ENCODE peak calls at places on chromosomes 16 and 17, in five cellular contexts. G, L, A, K and J are unnamed samples.

GRCh38 chr16:80107900-80108299 is 432.9 kb upstream of the DYNLRB2 start:
- DNase-seq in L (no peak), A (no peak), G (no peak), K (peak; percentile 39), J (no peak)

GRCh38 chr17:33396818-33397217 is 103.7 kb upstream of the ASIC2 start:
- DNase-seq in G (no peak), K (no peak), A (no peak), L (no peak), J (no peak)

GRCh38 chr17:35214631-35215273 is 20.6 kb upstream of the SLC35G3 start:
- DNase-seq in A (no peak), G (no peak), L (peak; percentile 53), K (no peak), J (no peak)

GRCh38 chr17:9150407-9151090 is 129.2 kb downstream of the NTN1 start:
- DNase-seq in A (no peak), K (no peak), L (no peak), G (no peak), J (no peak)

GRCh38 chr16:16014329-16015224 is 65.2 kb downstream of the ABCC1 start:
- DNase-seq in A (no peak), K (peak; percentile 88), L (no peak), G (no peak), J (peak; percentile 61)

GRCh38 chr16:14372471-14372870 is 257.6 kb downstream of the PARN start:
- DNase-seq in K (no peak), A (no peak), L (no peak), G (no peak), J (no peak)

GRCh38 chr17:78737332-78737731 is 44.7 kb downstream of the CYTH1 start:
- DNase-seq in A (no peak), L (no peak), G (no peak), K (peak; percentile 73), J (no peak)

GRCh38 chr16:58563235-58563634 is 47.9 kb downstream of the SETD6 start:
- DNase-seq in K (peak; percentile 76), G (no peak), A (no peak), L (no peak), J (no peak)

GRCh38 chr16:89924298-89924924 is 1.3 kb downstream of the TUBB3 start:
- DNase-seq in K (no peak), A (peak; percentile 77), L (peak; percentile 56), G (no peak), J (no peak)

GRCh38 chr17:28338056-28338768 is 2.7 kb downstream of the TNFAIP1 start:
- DNase-seq in A (no peak), K (no peak), G (no peak), L (no peak), J (no peak)

GRCh38 chr16:6682142-6682811 is 650.4 kb upstream of the RBFOX1 start:
- DNase-seq in K (no peak), L (no peak), G (peak; percentile 32), A (peak; percentile 75), J (no peak)

GRCh38 chr17:60971515-60972369 is 294.1 kb downstream of the BCAS3 start:
- DNase-seq in L (no peak), A (peak; percentile 63), G (no peak), K (peak; percentile 40), J (no peak)

GRCh38 chr17:76736349-76737081 is 616 bp downstream of the SRSF2 start:
- DNase-seq in A (peak; percentile 75), L (peak; percentile 66), G (peak; percentile 60), K (peak; percentile 37), J (peak; percentile 77)

GRCh38 chr17:66957343-66957742 is 7.2 kb upstream of the CACNG4 start:
- DNase-seq in L (no peak), K (no peak), A (no peak), G (no peak), J (no peak)

GRCh38 chr16:70267516-70267915 is 15.8 kb upstream of the EXOSC6 start:
- DNase-seq in A (peak; percentile 50), K (no peak), L (no peak), G (no peak), J (no peak)

GRCh38 chr16:78096386-78096785 is 3.1 kb upstream of the WWOX start:
- DNase-seq in L (no peak), A (no peak), G (no peak), K (no peak), J (no peak)

GRCh38 chr17:79587421-79587820 is 23.4 kb downstream of the RBFOX3 start:
- DNase-seq in L (peak; percentile 4), K (no peak), A (no peak), G (no peak), J (no peak)

GRCh38 chr17:48804936-48805411 is 12.1 kb downstream of the TTLL6 start:
- DNase-seq in K (no peak), G (peak; percentile 63), A (peak; percentile 87), L (peak; percentile 61), J (peak; percentile 18)

GRCh38 chr16:66603537-66604375 is 748 bp upstream of the CMTM3 start:
- DNase-seq in L (peak; percentile 88), A (peak; percentile 74), G (no peak), K (no peak), J (no peak)

GRCh38 chr16:2196162-2196980 is at the start of gene CASKIN1:
- DNase-seq in A (no peak), L (no peak), K (no peak), G (no peak), J (no peak)

GRCh38 chr16:56910654-56911539 is 21.0 kb upstream of the HERPUD1 start:
- DNase-seq in G (no peak), A (peak; percentile 28), L (no peak), K (no peak), J (peak; percentile 35)

GRCh38 chr16:65500007-65500406 is 378.1 kb upstream of the CDH11 start:
- DNase-seq in G (no peak), L (no peak), K (no peak), A (no peak), J (no peak)

GRCh38 chr17:68048996-68049395 is 13.5 kb downstream of the KPNA2 start:
- DNase-seq in A (no peak), G (no peak), K (no peak), L (no peak), J (no peak)

GRCh38 chr16:78505544-78506371 is 406.3 kb downstream of the WWOX start:
- DNase-seq in A (no peak), K (no peak), G (no peak), L (no peak), J (peak; percentile 60)

GRCh38 chr17:19377602-19378415 is 489 bp upstream of the MAPK7 start:
- DNase-seq in G (peak; percentile 97), K (peak; percentile 97), L (peak; percentile 93), A (peak; percentile 99), J (peak; percentile 99)

GRCh38 chr16:76670125-76670857 is 393.1 kb downstream of the CNTNAP4 start:
- DNase-seq in K (no peak), L (no peak), G (no peak), A (no peak), J (no peak)

GRCh38 chr17:28993013-28993600 is 12.7 kb downstream of the SEZ6 start:
- DNase-seq in K (no peak), A (no peak), L (no peak), G (no peak), J (no peak)

GRCh38 chr17:76831316-76831715 is 36.9 kb upstream of the MGAT5B start:
- DNase-seq in A (no peak), G (no peak), K (no peak), L (no peak), J (no peak)

GRCh38 chr16:69465083-69465721 is 40.8 kb downstream of the CYB5B start:
- DNase-seq in G (no peak), L (peak; percentile 25), A (no peak), K (no peak), J (no peak)

GRCh38 chr17:57045868-57046671 is 39.0 kb upstream of the AKAP1 start:
- DNase-seq in L (peak; percentile 27), A (no peak), K (no peak), G (no peak), J (no peak)

GRCh38 chr16:67930191-67930590 is 1.5 kb downstream of the CTRL start:
- DNase-seq in L (peak; percentile 2), K (no peak), A (no peak), G (no peak), J (no peak)
- TF ChIP-seq CTCF in L (no peak), K (no peak), A (no peak), G (no peak), J (no peak)

GRCh38 chr16:50547944-50548658 is at the start of gene NKD1:
- DNase-seq in A (peak; percentile 63), K (no peak), L (peak; percentile 68), G (peak; percentile 59), J (peak; percentile 23)
- H3K27me3 ChIP-seq in A (no peaks in the 10 kb centered on the region), K (no peaks in the 10 kb centered on the region), L (no peaks in the 10 kb centered on the region), G (no peaks in the 10 kb centered on the region), J (peaks cover 16% of the 10 kb centered on the region)

DNA sequence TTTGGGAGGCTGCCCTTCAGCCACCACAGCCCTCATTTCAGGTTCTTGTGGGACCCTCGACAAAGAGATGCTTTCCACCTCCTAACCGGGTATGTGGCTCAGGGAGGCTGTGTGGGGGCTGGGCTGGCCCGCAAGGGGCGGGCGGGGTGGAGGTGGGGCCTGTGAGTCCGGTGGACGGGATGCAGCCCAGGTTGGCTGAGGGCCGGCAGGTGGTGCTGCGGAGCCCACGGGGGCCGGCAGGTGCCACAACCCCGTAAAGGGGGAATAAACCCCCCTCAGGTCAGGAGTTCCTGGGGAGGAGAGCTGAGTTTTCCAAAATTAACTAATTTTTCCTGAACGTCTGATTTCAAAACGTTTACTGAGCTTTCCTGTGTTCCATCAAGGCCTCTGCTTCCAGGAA is 4.9 kb upstream of the CIAO3 start:
- DNase-seq in L (no peak), A (peak; percentile 86), G (no peak), K (peak; percentile 8), J (no peak)
- TF ChIP-seq CTCF in L (no peak), A (peak; percentile 77), G (no peak), K (peak; percentile 63), J (no peak)

GRCh38 chr16:12319464-12320030 is 343.0 kb downstream of the SNX29 start:
- DNase-seq in L (no peak), A (no peak), G (no peak), K (no peak), J (no peak)
- H3K27me3 ChIP-seq in L (no peaks in the 10 kb centered on the region), A (no peaks in the 10 kb centered on the region), G (no peaks in the 10 kb centered on the region), K (no peaks in the 10 kb centered on the region), J (no peaks in the 10 kb centered on the region)

DNA sequence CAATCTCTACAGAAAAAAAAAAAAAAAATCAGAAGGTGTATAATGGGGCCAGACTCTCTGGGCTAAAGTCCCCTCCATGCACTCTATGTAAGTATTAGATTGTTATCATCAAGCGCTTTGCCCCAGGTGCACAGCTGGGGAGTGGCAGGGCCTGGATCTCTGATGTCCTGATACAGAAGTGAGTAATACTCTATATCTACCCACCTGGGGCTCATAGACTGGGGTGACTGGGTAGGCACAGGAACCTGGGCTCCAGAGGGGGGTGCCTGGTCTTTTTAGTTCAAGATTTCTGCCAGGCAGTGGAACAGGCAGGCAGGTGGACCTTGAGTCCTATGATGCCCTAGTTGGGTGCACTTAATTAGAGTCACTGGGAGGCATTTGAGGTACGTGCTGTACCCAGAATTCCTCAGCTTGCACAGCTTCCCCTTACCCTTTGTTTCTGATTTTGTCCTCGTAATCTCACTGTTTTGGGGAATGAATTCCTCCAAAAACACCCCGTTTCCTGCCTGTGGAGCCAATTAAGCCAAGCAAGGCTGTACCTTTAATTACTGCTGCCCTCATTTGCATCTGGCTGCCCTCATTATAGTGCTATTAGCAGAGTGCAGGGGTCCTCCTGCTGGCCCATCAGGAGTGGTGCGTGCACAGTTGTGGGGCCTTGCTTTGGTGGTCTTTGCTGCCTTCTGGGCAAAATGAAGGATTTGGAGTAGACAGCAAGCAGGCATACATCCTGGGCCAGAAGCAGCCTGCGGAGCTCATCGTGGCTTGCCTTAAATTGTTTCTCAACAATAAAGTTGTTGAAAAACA is 239.0 kb downstream of the SNX29 start:
- DNase-seq in K (no peak), G (no peak), A (peak; percentile 19), L (no peak), J (no peak)
- TF ChIP-seq CTCF in K (peak; percentile 31), G (no peak), A (peak; percentile 74), L (no peak), J (no peak)